ENCODE peak calls at places on chromosomes 4 and X, in four cellular contexts. One of them, this sample, is unnamed.

GRCh38 chrX:13194291-13195103 is 125.4 kb downstream of the ATXN3L start:
- DNase-seq in posterior cingulate gyrus: no peak
- DNase-seq in NCI-H345: peak
- DNase-seq in D341Med: no peak
- DNase-seq in this sample: no peak

GRCh38 chrX:101659601-101660063 is at the start of gene ARMCX2:
- DNase-seq in posterior cingulate gyrus: peak
- DNase-seq in NCI-H345: peak
- DNase-seq in D341Med: no peak
- DNase-seq in this sample: no peak

GRCh38 chrX:99914676-99915075 is 495.4 kb downstream of the PCDH19 start:
- DNase-seq in posterior cingulate gyrus: no peak
- DNase-seq in NCI-H345: no peak
- DNase-seq in D341Med: no peak
- DNase-seq in this sample: no peak

GRCh38 chr4:113781439-113782040 is 20.0 kb upstream of the CAMK2D start:
- DNase-seq in posterior cingulate gyrus: no peak
- DNase-seq in NCI-H345: no peak
- DNase-seq in D341Med: no peak
- DNase-seq in this sample: no peak

GRCh38 chrX:104370089-104370488 is 115.4 kb upstream of the ESX1 start:
- DNase-seq in posterior cingulate gyrus: no peak
- DNase-seq in NCI-H345: no peak
- DNase-seq in D341Med: no peak
- DNase-seq in this sample: no peak

GRCh38 chrX:119698835-119699234 is 5.9 kb upstream of the SEPTIN6 start:
- DNase-seq in posterior cingulate gyrus: no peak
- DNase-seq in NCI-H345: peak
- DNase-seq in D341Med: peak
- DNase-seq in this sample: no peak

GRCh38 chrX:71493111-71493613 is 39.7 kb upstream of the OGT start:
- DNase-seq in posterior cingulate gyrus: no peak
- DNase-seq in NCI-H345: no peak
- DNase-seq in D341Med: no peak
- DNase-seq in this sample: peak

GRCh38 chr4:99886146-99886545 is 8.1 kb downstream of the LAMTOR3 start:
- DNase-seq in posterior cingulate gyrus: no peak
- DNase-seq in NCI-H345: no peak
- DNase-seq in D341Med: peak
- DNase-seq in this sample: no peak

GRCh38 chr4:37981844-37982720 is 21.9 kb downstream of the PTTG2 start:
- DNase-seq in posterior cingulate gyrus: no peak
- DNase-seq in NCI-H345: peak
- DNase-seq in D341Med: no peak
- DNase-seq in this sample: no peak

GRCh38 chr4:148735432-148736155 is 293.4 kb upstream of the NR3C2 start:
- DNase-seq in posterior cingulate gyrus: no peak
- DNase-seq in NCI-H345: no peak
- DNase-seq in D341Med: no peak
- DNase-seq in this sample: no peak

GRCh38 chr4:170271723-170272122 is 182.0 kb upstream of the AADAT start:
- DNase-seq in posterior cingulate gyrus: no peak
- DNase-seq in NCI-H345: no peak
- DNase-seq in D341Med: no peak
- DNase-seq in this sample: no peak

GRCh38 chr4:69060651-69061308 is 35.5 kb upstream of the UGT2B7 start:
- DNase-seq in posterior cingulate gyrus: no peak
- DNase-seq in NCI-H345: no peak
- DNase-seq in D341Med: no peak
- DNase-seq in this sample: no peak

GRCh38 chr4:113060853-113061252 is 11.4 kb downstream of the ANK2 start:
- DNase-seq in posterior cingulate gyrus: no peak
- DNase-seq in NCI-H345: no peak
- DNase-seq in D341Med: no peak
- DNase-seq in this sample: no peak

GRCh38 chr4:85370400-85371032 is 104.4 kb upstream of the ARHGAP24 start:
- DNase-seq in posterior cingulate gyrus: no peak
- DNase-seq in NCI-H345: peak
- DNase-seq in D341Med: peak
- DNase-seq in this sample: no peak

GRCh38 chr4:18579222-18579621 is 557.7 kb upstream of the LCORL start:
- DNase-seq in posterior cingulate gyrus: no peak
- DNase-seq in NCI-H345: no peak
- DNase-seq in D341Med: no peak
- DNase-seq in this sample: no peak

GRCh38 chr4:161457311-161457710 is 706.5 kb downstream of the FSTL5 start:
- DNase-seq in posterior cingulate gyrus: no peak
- DNase-seq in NCI-H345: no peak
- DNase-seq in D341Med: no peak
- DNase-seq in this sample: no peak

GRCh38 chrX:40201486-40201885 is 103.7 kb upstream of the BCOR start:
- DNase-seq in posterior cingulate gyrus: no peak
- DNase-seq in NCI-H345: no peak
- DNase-seq in D341Med: no peak
- DNase-seq in this sample: no peak

GRCh38 chrX:45900751-45901150 is 644.5 kb downstream of the ZNF674 start:
- DNase-seq in posterior cingulate gyrus: no peak
- DNase-seq in NCI-H345: no peak
- DNase-seq in D341Med: no peak
- DNase-seq in this sample: no peak

GRCh38 chr4:131367441-131367840 is 1781.7 kb upstream of the PCDH10 start:
- DNase-seq in posterior cingulate gyrus: no peak
- DNase-seq in NCI-H345: no peak
- DNase-seq in D341Med: no peak
- DNase-seq in this sample: no peak

GRCh38 chr4:827209-828081 is 1.5 kb upstream of the CPLX1 start:
- DNase-seq in posterior cingulate gyrus: no peak
- DNase-seq in NCI-H345: no peak
- DNase-seq in D341Med: no peak
- DNase-seq in this sample: peak

GRCh38 chrX:71622347-71623104 is 4.2 kb upstream of the CXCR3 start:
- DNase-seq in posterior cingulate gyrus: peak
- DNase-seq in NCI-H345: no peak
- DNase-seq in D341Med: peak
- DNase-seq in this sample: peak

GRCh38 chr4:24920008-24920407 is 7.2 kb upstream of the CCDC149 start:
- DNase-seq in posterior cingulate gyrus: no peak
- DNase-seq in NCI-H345: no peak
- DNase-seq in D341Med: no peak
- DNase-seq in this sample: no peak

GRCh38 chrX:109389917-109390316 is 92.0 kb downstream of the GUCY2F start:
- DNase-seq in posterior cingulate gyrus: no peak
- DNase-seq in NCI-H345: no peak
- DNase-seq in D341Med: no peak
- DNase-seq in this sample: no peak

GRCh38 chr4:8308856-8309771 is 39.6 kb downstream of the HTRA3 start:
- DNase-seq in posterior cingulate gyrus: no peak
- DNase-seq in NCI-H345: no peak
- DNase-seq in D341Med: no peak
- DNase-seq in this sample: peak

GRCh38 chr4:77911842-77912450 is 49.3 kb downstream of the MRPL1 start:
- DNase-seq in posterior cingulate gyrus: no peak
- DNase-seq in NCI-H345: no peak
- DNase-seq in D341Med: no peak
- DNase-seq in this sample: no peak

GRCh38 chr4:121950680-121951569 is 935 bp downstream of the TRPC3 start:
- DNase-seq in posterior cingulate gyrus: peak
- DNase-seq in NCI-H345: peak
- DNase-seq in D341Med: peak
- DNase-seq in this sample: peak

GRCh38 chr4:10808591-10808990 is 124.0 kb upstream of the CLNK start:
- DNase-seq in posterior cingulate gyrus: no peak
- DNase-seq in NCI-H345: no peak
- DNase-seq in D341Med: no peak
- DNase-seq in this sample: no peak

GRCh38 chrX:68287419-68287818 is 145.9 kb downstream of the OPHN1 start:
- DNase-seq in posterior cingulate gyrus: no peak
- DNase-seq in NCI-H345: no peak
- DNase-seq in D341Med: no peak
- DNase-seq in this sample: no peak

GRCh38 chr4:38230121-38230728 is 270.0 kb downstream of the PTTG2 start:
- DNase-seq in posterior cingulate gyrus: no peak
- DNase-seq in NCI-H345: no peak
- DNase-seq in D341Med: no peak
- DNase-seq in this sample: no peak

GRCh38 chrX:136347706-136348105 is 46.9 kb downstream of the ADGRG4 start:
- DNase-seq in posterior cingulate gyrus: no peak
- DNase-seq in NCI-H345: no peak
- DNase-seq in D341Med: no peak
- DNase-seq in this sample: no peak

GRCh38 chr4:76989391-76990061 is 40.0 kb downstream of the SEPTIN11 start:
- DNase-seq in posterior cingulate gyrus: no peak
- DNase-seq in NCI-H345: no peak
- DNase-seq in D341Med: no peak
- DNase-seq in this sample: peak

GRCh38 chrX:153645921-153646481 is 1.0 kb upstream of the DUSP9 start:
- DNase-seq in posterior cingulate gyrus: no peak
- DNase-seq in NCI-H345: no peak
- DNase-seq in D341Med: no peak
- DNase-seq in this sample: peak

GRCh38 chr4:38174811-38175210 is 214.6 kb downstream of the PTTG2 start:
- DNase-seq in posterior cingulate gyrus: no peak
- DNase-seq in NCI-H345: no peak
- DNase-seq in D341Med: no peak
- DNase-seq in this sample: no peak

GRCh38 chr4:155241664-155242063 is 33.2 kb downstream of the NPY2R start:
- DNase-seq in posterior cingulate gyrus: no peak
- DNase-seq in NCI-H345: no peak
- DNase-seq in D341Med: no peak
- DNase-seq in this sample: no peak

GRCh38 chrX:105975382-105975781 is 63.1 kb downstream of the SERPINA7 start:
- DNase-seq in posterior cingulate gyrus: no peak
- DNase-seq in NCI-H345: no peak
- DNase-seq in D341Med: no peak
- DNase-seq in this sample: no peak

GRCh38 chr4:158313566-158313965 is 103.3 kb downstream of the TMEM144 start:
- DNase-seq in posterior cingulate gyrus: no peak
- DNase-seq in NCI-H345: no peak
- DNase-seq in D341Med: no peak
- DNase-seq in this sample: no peak

GRCh38 chr4:177251237-177251636 is 58.4 kb upstream of the NEIL3 start:
- DNase-seq in posterior cingulate gyrus: no peak
- DNase-seq in NCI-H345: no peak
- DNase-seq in D341Med: no peak
- DNase-seq in this sample: no peak

GRCh38 chr4:128974203-128974602 is 119.1 kb downstream of the SCLT1 start:
- DNase-seq in posterior cingulate gyrus: no peak
- DNase-seq in NCI-H345: no peak
- DNase-seq in D341Med: no peak
- DNase-seq in this sample: no peak

GRCh38 chrX:28273751-28274150 is 292.5 kb upstream of the DCAF8L1 start:
- DNase-seq in posterior cingulate gyrus: no peak
- DNase-seq in NCI-H345: no peak
- DNase-seq in D341Med: no peak
- DNase-seq in this sample: no peak

This sample was measured in activated T-cell treated with anti-CD3 and anti-CD28 coated beads, Interleukin-2, amount 50 U/mL, for 1 hour.